ENCODE peak calls at places on chromosomes 11 and 22, in five cellular contexts. D is fibroblast of lung, U is PC-3, J is mammary epithelial cell, M is neural progenitor cell. Z is an unnamed sample. For H3K9me3, the result is how much of the 10 kb centered on the place peaks cover.

GRCh38 chr11:34238533-34238932 is 119.3 kb downstream of the ABTB2 start:
- DNase-seq in D (peak), U (no peak), J (no peak), M (no peak), Z (no peak)

GRCh38 chr11:92886243-92886905 is 83.1 kb upstream of the MTNR1B start:
- DNase-seq in D (peak), U (peak), J (peak), M (peak), Z (peak)

GRCh38 chr22:30245181-30245984 is 1.2 kb downstream of the LIF start:
- DNase-seq in D (no peak), U (no peak), J (peak), M (no peak), Z (no peak)

GRCh38 chr22:30044369-30044768 is 35.9 kb upstream of the HORMAD2 start:
- DNase-seq in D (peak), U (peak), J (peak), M (no peak), Z (peak)

GRCh38 chr22:45235101-45235777 is 5.5 kb downstream of the KIAA0930 start:
- DNase-seq in D (no peak), U (no peak), J (no peak), M (no peak), Z (no peak)

GRCh38 chr22:48630444-48630777 is 1197.3 kb downstream of the BRD1 start:
- DNase-seq in D (no peak), U (no peak), J (no peak), M (peak), Z (no peak)

GRCh38 chr11:106695506-106695905 is 322.8 kb downstream of the GUCY1A2 start:
- DNase-seq in D (peak), U (peak), J (peak), M (no peak), Z (no peak)

GRCh38 chr22:37999640-38000272 is 15.4 kb upstream of the SOX10 start:
- DNase-seq in D (peak), U (peak), J (peak), M (no peak), Z (peak)

GRCh38 chr22:48379371-48379770 is 1448.3 kb downstream of the BRD1 start:
- DNase-seq in D (no peak), U (no peak), J (no peak), M (no peak), Z (no peak)

GRCh38 chr11:117837791-117838190 is 13.2 kb upstream of the FXYD2 start:
- DNase-seq in D (no peak), U (no peak), J (no peak), M (no peak), Z (no peak)

GRCh38 chr11:65041206-65042035 is at the start of gene SAC3D1:
- DNase-seq in D (peak), U (peak), J (no peak), M (peak), Z (peak)

GRCh38 chr11:106496677-106497076 is 419.2 kb downstream of the AASDHPPT start:
- DNase-seq in D (no peak), U (peak), J (peak), M (no peak), Z (no peak)

GRCh38 chr11:91066648-91067047 is 843.8 kb upstream of the CHORDC1 start:
- DNase-seq in D (no peak), U (no peak), J (no peak), M (no peak), Z (no peak)

GRCh38 chr11:96741068-96741467 is 351.3 kb downstream of the JRKL start:
- DNase-seq in D (peak), U (peak), J (peak), M (no peak), Z (no peak)

GRCh38 chr22:45529966-45530575 is 27.4 kb downstream of the FBLN1 start:
- DNase-seq in D (peak), U (no peak), J (no peak), M (no peak), Z (no peak)

GRCh38 chr11:62539238-62539925 is 7.2 kb downstream of the AHNAK start:
- DNase-seq in D (peak), U (peak), J (peak), M (peak), Z (peak)

GRCh38 chr11:7077101-7077500 is 11.7 kb upstream of the RBMXL2 start:
- DNase-seq in D (no peak), U (no peak), J (no peak), M (peak), Z (no peak)

GRCh38 chr11:76626921-76627391 is 43.6 kb downstream of the LRRC32 start:
- DNase-seq in D (peak), U (peak), J (peak), M (no peak), Z (no peak)

GRCh38 chr11:78414321-78415051 is 3.1 kb downstream of the GAB2 start:
- DNase-seq in D (no peak), U (peak), J (no peak), M (no peak), Z (peak)

GRCh38 chr11:88102595-88102929 is 72.7 kb downstream of the RAB38 start:
- DNase-seq in D (no peak), U (no peak), J (peak), M (no peak), Z (peak)

GRCh38 chr22:43555561-43556515 is 144.0 kb downstream of the MPPED1 start:
- DNase-seq in D (no peak), U (no peak), J (no peak), M (no peak), Z (no peak)

GRCh38 chr11:125164422-125165110 is at the start of gene PKNOX2:
- DNase-seq in D (peak), U (peak), J (peak), M (peak), Z (peak)

GRCh38 chr11:114197799-114198500 is 98.2 kb upstream of the NNMT start:
- DNase-seq in D (peak), U (peak), J (peak), M (no peak), Z (peak)

GRCh38 chr22:42283288-42284229 is 13.1 kb upstream of the TCF20 start:
- DNase-seq in D (peak), U (no peak), J (no peak), M (peak), Z (no peak)

GRCh38 chr11:2581151-2581930 is 118.5 kb downstream of the KCNQ1OT1 start:
- DNase-seq in D (no peak), U (no peak), J (no peak), M (no peak), Z (no peak)

GRCh38 chr22:24155597-24156145 is 25.6 kb upstream of the SUSD2 start:
- DNase-seq in D (peak), U (peak), J (peak), M (peak), Z (peak)

GRCh38 chr11:123084454-123084853 is 22.5 kb upstream of the HSPA8 start:
- DNase-seq in D (no peak), U (no peak), J (no peak), M (no peak), Z (no peak)

GRCh38 chr11:121630041-121630440 is 177.3 kb upstream of the SORL1-AS1 start:
- DNase-seq in D (peak), U (peak), J (peak), M (no peak), Z (peak)

GRCh38 chr22:48592066-48592345 is 1235.7 kb downstream of the BRD1 start:
- DNase-seq in D (no peak), U (no peak), J (no peak), M (no peak), Z (no peak)

GRCh38 chr11:111301004-111301839 is 2.9 kb downstream of the POU2AF3 start:
- DNase-seq in D (no peak), U (no peak), J (no peak), M (no peak), Z (peak)

GRCh38 chr11:64620286-64620962 is 29.4 kb downstream of the SLC22A12 start:
- DNase-seq in D (no peak), U (no peak), J (no peak), M (peak), Z (peak)

GRCh38 chr11:33387586-33387985 is 130.4 kb downstream of the HIPK3 start:
- DNase-seq in D (no peak), U (no peak), J (no peak), M (no peak), Z (no peak)

DNA sequence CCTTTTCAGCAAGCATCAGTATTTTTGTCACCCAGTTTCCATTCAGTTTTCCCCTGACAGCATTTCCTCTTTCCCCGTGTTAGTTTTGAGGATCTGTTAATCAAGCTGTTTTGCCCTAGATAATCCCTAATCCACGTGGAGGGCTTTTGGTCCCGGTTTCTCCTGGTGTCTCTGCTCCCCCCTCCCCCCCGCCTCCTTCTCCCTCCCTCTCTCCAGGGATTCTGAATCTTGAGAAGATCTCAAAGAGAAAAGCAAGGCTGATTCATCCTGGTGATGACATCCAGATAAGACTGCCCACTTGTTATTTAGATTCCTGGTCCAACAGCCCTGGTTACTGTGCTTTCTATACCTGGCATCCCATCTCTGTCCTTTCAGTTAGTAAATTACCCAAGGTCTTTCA is 59.4 kb downstream of the KCNA4 start:
- DNase-seq in D (no peak), U (no peak), J (no peak), M (peak), Z (no peak)
- TF ChIP-seq CTCF in D (no peak), U (no peak), J (no peak), M (no peak), Z (no peak)

GRCh38 chr11:119421351-119421750 is 1.6 kb downstream of the THY1 start:
- DNase-seq in D (peak), U (no peak), J (no peak), M (no peak), Z (peak)

GRCh38 chr11:119422505-119423416 is at the start of gene THY1:
- DNase-seq in D (peak), U (no peak), J (no peak), M (peak), Z (peak)

GRCh38 chr11:119420631-119421030 is 2.3 kb downstream of the THY1 start:
- DNase-seq in D (no peak), U (no peak), J (no peak), M (no peak), Z (no peak)

GRCh38 chr11:119423459-119424254 is 685 bp upstream of the THY1 start:
- DNase-seq in D (no peak), U (no peak), J (no peak), M (no peak), Z (peak)

GRCh38 chr11:119421941-119422504 is 949 bp downstream of the THY1 start:
- DNase-seq in D (peak), U (no peak), J (no peak), M (peak), Z (peak)
- TF ChIP-seq EZH2 in D (peak), U (no peak), J (peak), M (no peak), Z (no peak)

GRCh38 chr22:49664371-49664881 is 163.2 kb downstream of the BRD1 start:
- DNase-seq in D (no peak), U (no peak), J (no peak), M (peak), Z (no peak)

GRCh38 chr22:49660794-49661781 is 166.6 kb downstream of the BRD1 start:
- DNase-seq in D (no peak), U (no peak), J (no peak), M (no peak), Z (no peak)

GRCh38 chr22:49663311-49663711 is 164.4 kb downstream of the BRD1 start:
- DNase-seq in D (no peak), U (no peak), J (no peak), M (no peak), Z (no peak)

GRCh38 chr22:49663823-49664222 is 163.8 kb downstream of the BRD1 start:
- DNase-seq in D (no peak), U (no peak), J (no peak), M (no peak), Z (no peak)

DNA sequence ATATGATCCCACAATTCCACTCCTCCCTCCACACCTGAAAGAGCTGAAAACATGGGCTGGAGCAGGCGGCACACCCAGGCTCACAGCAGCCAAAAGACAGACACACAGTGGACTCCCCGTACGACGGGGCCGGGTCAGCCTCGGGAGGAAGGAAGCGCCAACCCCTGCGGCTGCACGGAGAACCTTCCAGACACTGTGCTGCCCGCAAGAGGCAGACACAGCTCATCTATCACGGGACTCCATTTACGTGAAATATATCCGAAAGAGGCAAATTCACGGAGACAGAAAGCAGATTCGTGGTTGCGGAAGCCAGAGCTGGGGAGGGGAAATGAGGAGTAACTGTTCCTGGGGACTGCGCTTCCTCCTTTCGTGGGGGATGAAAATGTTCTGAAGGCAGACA is 165.0 kb downstream of the BRD1 start:
- DNase-seq in D (no peak), U (no peak), J (no peak), M (no peak), Z (no peak)
- H3K9me3 ChIP-seq in D (under half), U (under half), J (under half), M (under half), Z (under half)

GRCh38 chr11:10752061-10752460 is 1.0 kb downstream of the CTR9 start:
- DNase-seq in D (no peak), U (no peak), J (peak), M (no peak), Z (no peak)

GRCh38 chr11:10752486-10752885 is 1.4 kb downstream of the CTR9 start:
- DNase-seq in D (no peak), U (no peak), J (no peak), M (no peak), Z (no peak)

GRCh38 chr11:10749476-10749875 is 1.6 kb upstream of the CTR9 start:
- DNase-seq in D (no peak), U (no peak), J (no peak), M (no peak), Z (no peak)

GRCh38 chr11:10751581-10751940 is 515 bp downstream of the CTR9 start:
- DNase-seq in D (no peak), U (no peak), J (peak), M (no peak), Z (no peak)

GRCh38 chr11:10750838-10751580 is at the start of gene CTR9:
- DNase-seq in D (peak), U (peak), J (peak), M (peak), Z (peak)
- TF ChIP-seq CTCF in D (no peak), U (peak), J (no peak), M (peak), Z (peak)

GRCh38 chr11:830295-831131 is 2.2 kb upstream of the CD151 start:
- DNase-seq in D (peak), U (no peak), J (peak), M (peak), Z (peak)
- TF ChIP-seq EZH2 in D (no peak), U (no peak), J (no peak), M (no peak), Z (no peak)

GRCh38 chr11:73810637-73811036 is 23.0 kb downstream of the MRPL48 start:
- DNase-seq in D (peak), U (no peak), J (no peak), M (no peak), Z (no peak)
- H3K9me3 ChIP-seq in D (under half), U (under half), J (under half), M (under half), Z (under half)

GRCh38 chr11:41534861-41535260 is 75.4 kb upstream of the LRRC4C start:
- DNase-seq in D (no peak), U (peak), J (peak), M (no peak), Z (no peak)
- TF ChIP-seq CTCF in D (no peak), U (no peak), J (no peak), M (no peak), Z (no peak)

DNA sequence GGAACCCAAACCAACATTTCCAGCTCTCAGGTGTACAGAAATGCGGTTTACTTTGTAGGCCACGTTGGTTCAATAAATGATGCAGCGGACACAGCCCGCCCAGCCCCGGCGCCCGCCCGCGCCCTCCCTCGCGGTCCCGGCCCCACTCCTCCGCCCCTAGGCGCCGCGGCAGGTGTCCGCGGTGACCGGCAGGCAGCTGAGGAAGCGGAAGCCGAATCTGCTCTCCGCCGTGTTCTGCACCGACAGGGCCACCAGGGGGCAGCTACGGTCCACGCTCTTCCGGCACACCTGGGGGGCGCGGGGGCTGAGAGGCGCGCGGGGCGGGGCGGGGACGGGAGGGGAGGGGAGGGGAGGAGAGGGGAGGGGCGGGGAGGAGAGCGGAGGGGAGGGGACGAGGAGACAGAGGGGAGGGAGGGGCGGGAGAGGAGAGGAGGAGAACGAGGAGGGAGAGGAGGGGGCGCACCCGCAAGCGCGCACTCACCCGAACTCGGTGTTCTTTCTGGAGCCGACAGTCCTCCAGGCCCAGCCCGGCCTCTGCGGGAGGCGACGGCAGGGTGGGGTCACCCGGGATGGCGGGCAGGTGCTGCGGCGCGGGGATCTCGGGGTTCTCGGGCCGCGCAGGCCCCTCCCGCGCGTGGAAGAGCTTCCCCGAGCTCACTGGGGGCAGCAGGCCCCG is 5.6 kb downstream of the LMNTD2 start:
- DNase-seq in D (peak), U (peak), J (peak), M (peak), Z (peak)
- TF ChIP-seq EZH2 in D (peak), U (no peak), J (no peak), M (no peak), Z (no peak)

Z was measured in A673.